ENCODE peak calls at places on chromosomes 13 and 19, in seven cellular contexts. C is astrocyte, B is astrocyte of the hippocampus, S is colonic mucosa, A is NCI-H1436, E is NCI-H1092 treated with DMSO at 0.1 percent for 48 hours, Z is Daoy. P is an unnamed sample.

GRCh38 chr13:93328943-93329342 is 102.3 kb downstream of the GPC6 start:
- DNase-seq in C (no peak), E (no peak), S (no peak), A (no peak), B (no peak), Z (no peak), P (no peak)

GRCh38 chr13:46756977-46757376 is 40.0 kb downstream of the ESD start:
- DNase-seq in E (no peak), A (no peak), B (peak; percentile 35), S (no peak), Z (no peak), C (no peak), P (no peak)

GRCh38 chr19:13269348-13269747 is 119.1 kb downstream of the IER2 start:
- DNase-seq in Z (no peak), E (no peak), S (no peak), A (no peak), B (no peak), C (no peak), P (no peak)

GRCh38 chr13:43776680-43777079 is 10.1 kb downstream of the ENOX1 start:
- DNase-seq in Z (peak; percentile 38), E (no peak), C (no peak), B (no peak), A (no peak), S (no peak), P (no peak)

GRCh38 chr19:33377586-33378475 is 4.3 kb downstream of the CEBPG start:
- DNase-seq in A (no peak), C (peak; percentile 7), B (peak; percentile 52), Z (no peak), S (no peak), E (no peak), P (no peak)

GRCh38 chr19:30421571-30421970 is 49.4 kb downstream of the ZNF536 start:
- DNase-seq in S (no peak), E (no peak), B (no peak), A (no peak), C (no peak), Z (no peak), P (no peak)

GRCh38 chr13:75495938-75496337 is 14.0 kb upstream of the TBC1D4 start:
- DNase-seq in C (peak; percentile 95), A (no peak), Z (no peak), E (no peak), S (no peak), B (peak; percentile 73), P (no peak)

GRCh38 chr13:46629811-46630413 is 76.9 kb downstream of the LRCH1 start:
- DNase-seq in Z (no peak), A (no peak), C (no peak), B (no peak), E (no peak), S (no peak), P (no peak)

GRCh38 chr19:4120531-4120930 is 3.4 kb downstream of the MAP2K2 start:
- DNase-seq in A (no peak), S (no peak), Z (no peak), B (peak; percentile 55), E (no peak), C (peak; percentile 54), P (no peak)

P was measured in NCI-H748 treated with DMSO at 0.1 percent for 48 hours.